ENCODE peak calls at places on chromosomes 12 and 14, in nine cellular contexts. X, F, D, M, N, K, Z, T and G are unnamed samples.
A peak's percentile ranks its signal among the peaks of the same experiment; 100 is the strongest.

GRCh38 chr12:2957816-2958431 is 1.3 kb upstream of the TEAD4 start:
- DNase-seq in X (no peak), Z (no peak), T (no peak), N (no peak), M (no peak), K (no peak), D (no peak), F (no peak), G (no peak)

GRCh38 chr12:67515679-67516363 is 132.7 kb upstream of the DYRK2 start:
- DNase-seq in M (no peak), X (no peak), T (no peak), D (no peak), K (no peak), N (peak; percentile 87), Z (no peak), F (no peak), G (no peak)

GRCh38 chr12:89709994-89710872 is 1.6 kb upstream of the ATP2B1 start:
- DNase-seq in D (peak; percentile 61), T (peak; percentile 86), N (peak; percentile 57), Z (peak; percentile 67), X (no peak), K (peak; percentile 70), M (peak; percentile 77), F (peak; percentile 52), G (peak; percentile 37)

GRCh38 chr14:75911883-75912282 is 69.9 kb downstream of the TGFB3 start:
- DNase-seq in Z (no peak), D (peak; percentile 38), X (no peak), T (no peak), N (no peak), F (no peak), M (peak; percentile 89), K (no peak), G (no peak)

GRCh38 chr12:2117541-2117940 is 64.8 kb downstream of the CACNA1C start:
- DNase-seq in X (no peak), N (no peak), K (no peak), Z (no peak), M (no peak), T (peak; percentile 50), D (no peak), F (no peak), G (no peak)

GRCh38 chr14:77270361-77271112 is 469 bp downstream of the NGB start:
- DNase-seq in K (no peak), M (peak; percentile 39), F (no peak), D (no peak), Z (no peak), X (peak; percentile 39), N (no peak), T (no peak), G (no peak)

GRCh38 chr14:69046468-69046867 is 67.4 kb upstream of the ACTN1 start:
- DNase-seq in D (peak; percentile 94), Z (no peak), K (no peak), X (no peak), M (no peak), F (no peak), T (no peak), N (no peak), G (no peak)

GRCh38 chr14:74912111-74912510 is 10.9 kb downstream of the RPS6KL1 start:
- DNase-seq in M (no peak), N (no peak), F (no peak), D (no peak), T (no peak), K (no peak), Z (no peak), X (no peak), G (no peak)

GRCh38 chr12:54215990-54216579 is 27.3 kb upstream of the SMUG1 start:
- DNase-seq in T (peak; percentile 67), F (no peak), D (peak; percentile 40), X (peak; percentile 47), Z (no peak), K (no peak), M (no peak), N (peak; percentile 51), G (no peak)

GRCh38 chr14:64584185-64584584 is 34.4 kb downstream of the PPP1R36 start:
- DNase-seq in M (no peak), N (no peak), K (no peak), D (no peak), F (no peak), T (no peak), X (no peak), Z (no peak), G (no peak)

GRCh38 chr14:61121293-61121897 is 140.3 kb downstream of the SLC38A6 start:
- DNase-seq in Z (no peak), D (no peak), M (no peak), N (no peak), X (no peak), K (no peak), T (no peak), F (no peak), G (no peak)

DNA sequence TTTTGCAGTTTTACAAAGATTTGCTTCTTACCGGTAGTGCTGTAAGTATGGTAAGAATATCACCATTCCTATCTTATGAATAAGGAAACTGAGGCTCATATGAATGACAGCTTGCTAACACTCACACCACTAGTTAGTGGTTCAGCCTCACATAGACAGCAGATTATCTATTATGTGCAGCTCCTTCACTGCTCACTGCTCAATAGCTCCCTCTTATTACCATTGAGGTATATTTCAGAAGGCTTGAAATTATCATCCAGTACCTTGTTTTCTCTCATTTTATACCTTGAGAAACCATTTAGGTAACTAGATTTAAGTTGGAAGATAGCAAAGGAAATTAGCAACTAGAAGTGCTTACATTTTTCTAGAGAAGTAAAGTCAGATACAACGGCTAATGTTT is 15.5 kb downstream of the RIC8B start:
- DNase-seq in K (no peak), D (no peak), F (no peak), X (no peak), N (no peak), T (no peak), M (no peak), Z (no peak), G (no peak)
- TF ChIP-seq CTCF in K (no peak), D (no peak), F (no peak), X (no peak), N (no peak), T (no peak), M (peak; percentile 27), Z (peak; percentile 31), G (no peak)

GRCh38 chr12:85955127-85955526 is 81.0 kb downstream of the NTS start:
- DNase-seq in D (peak; percentile 4), T (no peak), Z (no peak), N (no peak), K (no peak), M (no peak), X (no peak), F (no peak), G (no peak)
- TF ChIP-seq CTCF in D (peak; percentile 15), T (peak; percentile 7), Z (no peak), N (no peak), K (no peak), M (peak; percentile 35), X (no peak), F (no peak), G (no peak)

GRCh38 chr12:11348439-11348838 is 38.2 kb upstream of the PRB4 start:
- DNase-seq in F (no peak), D (no peak), X (no peak), M (no peak), N (no peak), Z (no peak), K (no peak), T (no peak), G (no peak)

GRCh38 chr12:11344504-11344903 is 34.3 kb upstream of the PRB4 start:
- DNase-seq in X (no peak), F (no peak), K (no peak), N (no peak), Z (no peak), D (no peak), T (no peak), M (no peak), G (no peak)

DNA sequence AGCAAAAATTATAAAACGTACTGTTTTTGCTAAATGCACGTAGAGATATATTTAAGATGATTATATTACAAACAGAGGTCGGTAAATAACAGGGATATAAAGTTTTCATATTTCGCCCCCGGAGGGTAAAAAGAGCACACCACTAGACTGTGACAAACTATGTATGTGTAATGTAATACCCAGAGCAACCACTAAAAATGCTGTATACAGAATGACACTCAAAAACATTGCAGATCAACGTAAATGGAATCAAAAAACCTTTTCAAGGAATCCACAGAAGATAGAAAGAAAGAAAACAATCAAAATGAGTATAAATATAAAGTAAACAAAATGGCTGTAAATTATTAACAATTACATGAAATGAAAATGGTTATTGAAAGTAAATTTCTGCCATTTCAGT is 37.6 kb upstream of the PRB4 start:
- DNase-seq in K (no peak), N (no peak), F (no peak), Z (no peak), D (no peak), X (no peak), T (no peak), M (no peak), G (no peak)
- TF ChIP-seq CTCF in K (no peak), N (peak; percentile 24), F (no peak), Z (no peak), D (peak; percentile 3), X (no peak), T (no peak), M (peak; percentile 35), G (no peak)

GRCh38 chr14:58824796-58825195 is 187.0 kb downstream of the DACT1 start:
- DNase-seq in F (no peak), K (no peak), X (no peak), N (no peak), M (no peak), Z (no peak), D (no peak), T (no peak), G (no peak)

GRCh38 chr14:58829594-58829993 is 191.8 kb downstream of the DACT1 start:
- DNase-seq in Z (no peak), K (no peak), T (no peak), M (no peak), D (no peak), X (no peak), F (no peak), N (no peak), G (no peak)

GRCh38 chr14:58824106-58824505 is 186.3 kb downstream of the DACT1 start:
- DNase-seq in N (no peak), X (no peak), M (no peak), F (no peak), Z (no peak), K (no peak), D (peak; percentile 27), T (no peak), G (no peak)

GRCh38 chr14:58828298-58828697 is 190.5 kb downstream of the DACT1 start:
- DNase-seq in F (no peak), K (no peak), T (no peak), M (no peak), X (no peak), D (no peak), Z (no peak), N (no peak), G (no peak)

DNA sequence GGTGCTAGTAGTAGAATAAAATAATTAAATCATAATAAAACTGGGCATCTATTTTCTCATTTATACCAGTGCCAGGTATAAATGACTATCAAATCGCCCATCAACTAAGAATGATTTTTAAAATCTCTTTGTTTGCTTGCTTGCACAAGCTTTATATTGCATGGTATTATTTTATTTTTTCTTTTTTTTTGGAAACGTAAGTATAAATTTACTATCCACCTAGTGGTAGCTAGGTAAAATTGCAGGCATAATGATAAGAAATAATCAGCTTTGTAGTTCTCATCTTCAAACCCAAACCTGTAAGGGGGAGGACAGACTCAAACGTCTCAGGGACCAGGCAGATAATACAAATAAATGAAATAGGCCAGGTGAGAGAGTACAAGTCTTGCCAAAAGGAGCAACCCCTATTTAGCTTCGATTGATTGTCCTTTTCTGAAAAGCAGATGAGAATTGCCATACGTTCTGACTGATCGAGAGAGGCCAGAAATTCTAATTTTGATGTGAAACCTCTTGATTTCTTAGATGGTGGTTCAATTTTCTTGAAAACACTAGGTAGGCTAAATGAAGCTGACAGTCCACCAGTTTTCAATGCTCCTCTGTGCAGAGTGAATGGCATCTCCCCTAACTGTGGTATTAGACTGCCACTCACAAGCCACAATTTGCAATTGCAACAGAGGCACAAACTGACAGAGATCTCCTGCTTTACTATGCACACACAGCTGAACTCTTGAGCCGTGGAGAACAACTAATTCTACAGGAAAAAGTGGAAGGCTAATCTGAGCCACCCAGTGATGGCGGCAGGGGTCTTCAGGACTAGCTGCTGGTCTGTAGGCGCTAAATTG is 189.3 kb downstream of the DACT1 start:
- DNase-seq in X (no peak), T (no peak), F (no peak), M (no peak), N (peak; percentile 8), K (no peak), Z (no peak), D (peak; percentile 6), G (no peak)
- TF ChIP-seq CTCF in X (peak; percentile 16), T (peak; percentile 31), F (no peak), M (peak; percentile 56), N (peak; percentile 13), K (peak; percentile 42), Z (no peak), D (peak; percentile 26), G (no peak)